ENCODE peak calls at places on chromosomes 6 and 20, in six cellular contexts. O is endodermal cell; Y is PC-9; R is effector memory CD4-positive, alpha-beta T cell; B is esophagus muscularis mucosa; H is CD4-positive, CD25-positive, alpha-beta regulatory T cell. U is an unnamed sample.

GRCh38 chr6:23302499-23302898 is 733.1 kb downstream of the HDGFL1 start:
- DNase-seq in H (no peak), Y (no peak), R (no peak), O (no peak), B (no peak), U (no peak)

GRCh38 chr20:56627122-56628014 is 1.7 kb upstream of the TFAP2C start:
- DNase-seq in O (peak; percentile 76), Y (no peak), H (no peak), B (no peak), R (no peak), U (no peak)

GRCh38 chr6:33595001-33595846 is 15.1 kb upstream of the BAK1 start:
- DNase-seq in B (no peak), Y (no peak), R (no peak), O (no peak), H (no peak), U (no peak)

GRCh38 chr6:144736763-144737162 is 451.6 kb downstream of the UTRN start:
- DNase-seq in R (no peak), H (no peak), B (no peak), Y (no peak), O (no peak), U (no peak)

GRCh38 chr20:59933849-59934585 is 580 bp upstream of the SYCP2 start:
- DNase-seq in B (no peak), Y (peak; percentile 70), H (peak; percentile 71), R (peak; percentile 71), O (peak; percentile 95), U (peak; percentile 66)

GRCh38 chr20:31667315-31668285 is 29.9 kb downstream of the COX4I2 start:
- DNase-seq in Y (no peak), H (no peak), O (no peak), R (no peak), B (no peak), U (no peak)

GRCh38 chr20:1184638-1185315 is at the start of gene TMEM74B:
- DNase-seq in O (peak; percentile 74), R (no peak), B (no peak), H (no peak), Y (no peak), U (no peak)

GRCh38 chr6:27263886-27264285 is 16.4 kb downstream of the PRSS16 start:
- DNase-seq in H (no peak), B (no peak), R (no peak), Y (no peak), O (no peak), U (no peak)

GRCh38 chr6:106811088-106811686 is 163.3 kb downstream of the CD24 start:
- DNase-seq in Y (no peak), O (no peak), R (no peak), B (no peak), H (no peak), U (no peak)

GRCh38 chr6:142853244-142854180 is 91.5 kb downstream of the HIVEP2 start:
- DNase-seq in B (no peak), Y (peak; percentile 39), R (no peak), O (no peak), H (no peak), U (no peak)

GRCh38 chr20:15930324-15931305 is 642.6 kb downstream of the KIF16B start:
- DNase-seq in Y (no peak), O (no peak), H (no peak), R (no peak), B (peak; percentile 79), U (no peak)

GRCh38 chr20:41443667-41444066 is 77.0 kb upstream of the EMILIN3 start:
- DNase-seq in B (no peak), R (no peak), Y (no peak), O (no peak), H (no peak), U (no peak)

GRCh38 chr6:74409447-74409846 is 713.4 kb downstream of the CD109 start:
- DNase-seq in H (no peak), R (no peak), O (no peak), Y (no peak), B (no peak), U (no peak)

GRCh38 chr6:111522393-111523020 is 39.5 kb upstream of the REV3L start:
- DNase-seq in O (no peak), R (no peak), Y (no peak), H (peak; percentile 35), B (no peak), U (no peak)

GRCh38 chr6:135226537-135226936 is 45.4 kb downstream of the MYB start:
- DNase-seq in O (no peak), B (no peak), R (no peak), H (no peak), Y (no peak), U (no peak)

GRCh38 chr6:136753624-136754023 is 38.7 kb downstream of the MAP3K5 start:
- DNase-seq in Y (no peak), R (peak; percentile 58), B (no peak), H (peak; percentile 86), O (peak; percentile 42), U (no peak)

GRCh38 chr20:13671500-13672288 is 33.0 kb upstream of the TASP1 start:
- DNase-seq in R (no peak), Y (no peak), O (no peak), B (no peak), H (no peak), U (no peak)

GRCh38 chr6:162964703-162965140 is 236.9 kb downstream of the PACRG start:
- DNase-seq in B (no peak), O (no peak), Y (no peak), R (no peak), H (no peak), U (no peak)

GRCh38 chr20:38883081-38883980 is 42.9 kb upstream of the FAM83D start:
- DNase-seq in Y (no peak), B (no peak), R (no peak), O (no peak), H (no peak), U (no peak)

GRCh38 chr6:159826968-159827647 is 27.0 kb downstream of the PNLDC1 start:
- DNase-seq in H (no peak), R (no peak), O (no peak), B (no peak), Y (no peak), U (no peak)

GRCh38 chr6:21946298-21946783 is 350.5 kb downstream of the PRL start:
- DNase-seq in Y (no peak), H (no peak), R (no peak), B (no peak), O (no peak), U (no peak)

GRCh38 chr6:165931675-165932074 is 236.0 kb downstream of the TBXT start:
- DNase-seq in R (no peak), B (no peak), O (peak; percentile 62), Y (no peak), H (no peak), U (no peak)

GRCh38 chr6:86536121-86536520 is 401.2 kb upstream of the HTR1E start:
- DNase-seq in R (no peak), O (no peak), Y (no peak), H (no peak), B (no peak), U (no peak)

GRCh38 chr20:44522841-44523240 is 971 bp upstream of the SERINC3 start:
- DNase-seq in R (no peak), O (no peak), B (no peak), Y (no peak), H (no peak), U (no peak)
- H3K27ac ChIP-seq in R (peak overlapping the region; percentile 99), O (peak overlapping the region; percentile 26), B (peak overlapping the region; percentile 99), Y (peak overlapping the region; percentile 72), H (peak overlapping the region; percentile 97), U (peak overlapping the region; percentile 100)

GRCh38 chr20:37758332-37758731 is 64.5 kb downstream of the CTNNBL1 start:
- DNase-seq in O (peak; percentile 82), R (no peak), B (peak; percentile 83), Y (no peak), H (no peak), U (peak; percentile 50)

GRCh38 chr20:37763105-37763504 is 69.3 kb downstream of the CTNNBL1 start:
- DNase-seq in H (no peak), R (no peak), O (no peak), Y (no peak), B (no peak), U (no peak)

GRCh38 chr20:37757550-37757949 is 63.7 kb downstream of the CTNNBL1 start:
- DNase-seq in O (peak; percentile 59), H (peak; percentile 23), R (no peak), Y (no peak), B (no peak), U (no peak)

GRCh38 chr20:37760322-37760721 is 66.5 kb downstream of the CTNNBL1 start:
- DNase-seq in B (no peak), H (no peak), Y (no peak), R (no peak), O (no peak), U (no peak)

DNA sequence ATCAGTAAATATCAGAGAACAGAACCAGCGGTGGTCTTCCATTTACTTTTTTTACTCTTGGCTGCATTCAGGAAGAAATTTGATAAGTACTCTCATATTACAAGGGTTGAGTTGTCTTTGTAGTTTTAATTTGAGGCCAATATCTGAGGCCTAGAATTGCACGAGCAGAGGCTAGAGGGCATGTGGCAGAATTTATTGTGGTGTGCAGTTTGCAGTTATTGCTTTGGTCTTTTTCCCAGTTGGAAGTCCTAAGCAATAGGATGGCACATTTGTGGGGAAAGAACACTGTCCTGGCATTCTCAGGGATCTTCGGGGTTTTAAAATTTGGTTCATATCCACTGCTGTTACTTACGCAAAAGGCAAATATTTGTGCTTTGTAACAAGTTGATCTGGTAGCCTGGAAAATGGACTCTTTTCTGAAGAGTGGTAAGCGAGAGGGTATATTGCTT is 66.0 kb downstream of the CTNNBL1 start:
- DNase-seq in Y (no peak), O (no peak), H (no peak), B (peak; percentile 34), R (no peak), U (no peak)
- H3K27ac ChIP-seq in Y (no peak overlapping the region), O (no peak overlapping the region), H (no peak overlapping the region), B (no peak overlapping the region), R (no peak overlapping the region), U (no peak overlapping the region)

GRCh38 chr6:7100751-7101078 is 7.0 kb upstream of the RREB1 start:
- DNase-seq in B (no peak), R (no peak), O (no peak), H (no peak), Y (no peak), U (no peak)
- H3K27ac ChIP-seq in B (no peak overlapping the region), R (no peak overlapping the region), O (no peak overlapping the region), H (no peak overlapping the region), Y (no peak overlapping the region), U (no peak overlapping the region)

GRCh38 chr20:64129146-64129782 is 21.9 kb upstream of the NPBWR2 start:
- DNase-seq in B (no peak), O (no peak), H (no peak), Y (no peak), R (no peak), U (no peak)

GRCh38 chr20:64130876-64131275 is 23.5 kb upstream of the NPBWR2 start:
- DNase-seq in R (no peak), Y (no peak), B (no peak), O (no peak), H (no peak), U (peak; percentile 17)

GRCh38 chr20:64133951-64134407 is 26.6 kb upstream of the NPBWR2 start:
- DNase-seq in H (no peak), R (no peak), O (peak; percentile 61), B (no peak), Y (no peak), U (peak; percentile 39)

GRCh38 chr20:64131406-64131805 is 24.0 kb upstream of the NPBWR2 start:
- DNase-seq in Y (peak; percentile 30), O (peak; percentile 51), R (no peak), B (no peak), H (peak; percentile 10), U (peak; percentile 37)

DNA sequence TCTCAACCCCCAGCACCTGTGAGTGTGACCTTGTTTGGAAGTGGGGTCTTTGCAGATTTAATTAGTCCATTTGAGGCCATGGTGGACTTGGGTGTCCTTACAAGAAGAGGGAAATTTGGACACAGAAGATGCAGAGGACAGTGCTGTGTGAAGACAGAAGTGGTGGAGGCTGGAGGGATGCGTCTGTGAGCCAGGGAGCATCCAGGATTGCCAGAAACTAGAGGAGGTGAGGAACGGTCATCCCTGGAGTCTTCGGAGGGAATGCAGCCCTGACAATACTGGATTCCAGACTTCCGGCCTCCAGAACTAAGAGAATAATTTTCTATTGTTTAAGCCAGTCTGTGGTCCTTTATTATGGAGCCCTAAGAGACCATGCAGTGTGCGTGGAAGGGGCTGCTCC is 22.9 kb upstream of the NPBWR2 start:
- DNase-seq in Y (no peak), R (no peak), O (no peak), H (no peak), B (no peak), U (no peak)
- H3K27ac ChIP-seq in Y (no peak overlapping the region), R (no peak overlapping the region), O (no peak overlapping the region), H (no peak overlapping the region), B (no peak overlapping the region), U (no peak overlapping the region)

U was measured in right lobe of liver.